ENCODE peak calls at places on chromosomes 12 and 14, in six cellular contexts. E is NCI-H774; D is sciatic nerve; X is GM10248; U is activated naive CD4-positive, alpha-beta T cell treated with anti-CD3 and anti-CD28 coated beads, Interleukin-2, amount 50 U/mL, for 72 hours; T is activated T-cell treated with anti-CD3 and anti-CD28 coated beads for 1 hour. O is an unnamed sample.

GRCh38 chr14:95597784-95598204 is 62.9 kb downstream of the GLRX5 start:
- DNase-seq in X (peak; percentile 41), U (no peak), T (no peak), D (no peak), E (peak; percentile 50), O (peak; percentile 40)

GRCh38 chr14:79627058-79627457 is 584.2 kb downstream of the DIO2 start:
- DNase-seq in D (no peak), U (no peak), X (no peak), T (no peak), E (no peak), O (no peak)

GRCh38 chr14:74548881-74549280 is 55.3 kb downstream of the ISCA2 start:
- DNase-seq in T (no peak), U (no peak), D (peak; percentile 83), E (no peak), X (no peak), O (no peak)

GRCh38 chr14:72605096-72605920 is 288.6 kb downstream of the DPF3 start:
- DNase-seq in X (no peak), T (no peak), D (peak; percentile 33), U (no peak), E (no peak), O (no peak)

GRCh38 chr12:4108803-4109345 is 164.7 kb upstream of the CCND2 start:
- DNase-seq in D (no peak), E (no peak), U (no peak), T (no peak), X (no peak), O (no peak)

GRCh38 chr14:74946659-74947281 is 8.6 kb downstream of the PGF start:
- DNase-seq in E (no peak), D (no peak), X (no peak), U (no peak), T (no peak), O (no peak)

GRCh38 chr14:71532349-71532748 is 399.9 kb upstream of the RGS6 start:
- DNase-seq in X (no peak), D (no peak), E (no peak), T (no peak), U (no peak), O (no peak)

GRCh38 chr12:101018540-101018939 is 191.5 kb downstream of the SLC5A8 start:
- DNase-seq in E (no peak), X (no peak), T (no peak), D (no peak), U (no peak), O (no peak)

GRCh38 chr12:80598004-80598606 is 109.3 kb upstream of the MYF6 start:
- DNase-seq in D (no peak), E (no peak), U (no peak), T (no peak), X (no peak), O (no peak)

GRCh38 chr14:67393689-67394088 is 18.3 kb downstream of the PLEK2 start:
- DNase-seq in X (no peak), D (no peak), E (no peak), U (no peak), T (no peak), O (no peak)